ENCODE peak calls at places on chromosomes 4 and X, in ten cellular contexts. One of them, this sample, is unnamed.

GRCh38 chr4:148376151-148376550 is 66.1 kb downstream of the NR3C2 start:
- DNase-seq in lung: peak
- DNase-seq in breast epithelium: peak
- DNase-seq in tibial artery: no peak
- DNase-seq in spleen: no peak
- DNase-seq in IMR-90: peak
- DNase-seq in DND-41: peak
- DNase-seq in fibroblast of lung: peak
- DNase-seq in brain microvascular endothelial cell: peak
- DNase-seq in OCI-LY7: no peak
- DNase-seq in this sample: peak

GRCh38 chr4:138037716-138038115 is 204.4 kb downstream of the SLC7A11 start:
- DNase-seq in spleen: no peak
- DNase-seq in lung: no peak
- DNase-seq in breast epithelium: no peak
- DNase-seq in tibial artery: no peak
- DNase-seq in OCI-LY7: no peak
- DNase-seq in DND-41: no peak
- DNase-seq in fibroblast of lung: peak
- DNase-seq in brain microvascular endothelial cell: no peak
- DNase-seq in IMR-90: peak
- DNase-seq in this sample: no peak

GRCh38 chr4:124939908-124940307 is 227.4 kb upstream of the ANKRD50 start:
- DNase-seq in DND-41: no peak
- DNase-seq in IMR-90: no peak
- DNase-seq in lung: no peak
- DNase-seq in fibroblast of lung: no peak
- DNase-seq in brain microvascular endothelial cell: no peak
- DNase-seq in breast epithelium: no peak
- DNase-seq in tibial artery: no peak
- DNase-seq in spleen: no peak
- DNase-seq in OCI-LY7: no peak
- DNase-seq in this sample: no peak

GRCh38 chrX:77431227-77431626 is 16.0 kb upstream of the FGF16 start:
- DNase-seq in tibial artery: peak
- DNase-seq in OCI-LY7: peak
- DNase-seq in lung: no peak
- DNase-seq in breast epithelium: no peak
- DNase-seq in IMR-90: peak
- DNase-seq in fibroblast of lung: peak
- DNase-seq in spleen: no peak
- DNase-seq in DND-41: peak
- DNase-seq in brain microvascular endothelial cell: no peak
- DNase-seq in this sample: no peak

GRCh38 chrX:51857159-51857733 is 36.2 kb upstream of the MAGED1 start:
- DNase-seq in breast epithelium: no peak
- DNase-seq in fibroblast of lung: no peak
- DNase-seq in spleen: no peak
- DNase-seq in IMR-90: no peak
- DNase-seq in lung: no peak
- DNase-seq in tibial artery: no peak
- DNase-seq in DND-41: no peak
- DNase-seq in OCI-LY7: no peak
- DNase-seq in brain microvascular endothelial cell: no peak
- DNase-seq in this sample: no peak

GRCh38 chrX:1341531-1342179 is 5.1 kb downstream of the IL3RA start:
- DNase-seq in lung: no peak
- DNase-seq in breast epithelium: no peak
- DNase-seq in DND-41: no peak
- DNase-seq in fibroblast of lung: no peak
- DNase-seq in brain microvascular endothelial cell: no peak
- DNase-seq in IMR-90: no peak
- DNase-seq in OCI-LY7: no peak
- DNase-seq in tibial artery: no peak
- DNase-seq in spleen: no peak
- DNase-seq in this sample: no peak

GRCh38 chr4:98626350-98626749 is 32.1 kb downstream of the TSPAN5 start:
- DNase-seq in brain microvascular endothelial cell: peak
- DNase-seq in breast epithelium: no peak
- DNase-seq in fibroblast of lung: peak
- DNase-seq in OCI-LY7: no peak
- DNase-seq in tibial artery: peak
- DNase-seq in lung: no peak
- DNase-seq in spleen: no peak
- DNase-seq in IMR-90: peak
- DNase-seq in DND-41: no peak
- DNase-seq in this sample: no peak

GRCh38 chrX:119455264-119455663 is 13.0 kb upstream of the SLC25A5 start:
- DNase-seq in DND-41: no peak
- DNase-seq in lung: no peak
- DNase-seq in fibroblast of lung: peak
- DNase-seq in breast epithelium: no peak
- DNase-seq in brain microvascular endothelial cell: no peak
- DNase-seq in IMR-90: peak
- DNase-seq in tibial artery: no peak
- DNase-seq in OCI-LY7: no peak
- DNase-seq in spleen: no peak
- DNase-seq in this sample: no peak

GRCh38 chr4:114964016-114964415 is 149.4 kb downstream of the NDST4 start:
- DNase-seq in spleen: no peak
- DNase-seq in OCI-LY7: no peak
- DNase-seq in lung: no peak
- DNase-seq in breast epithelium: no peak
- DNase-seq in DND-41: no peak
- DNase-seq in IMR-90: no peak
- DNase-seq in brain microvascular endothelial cell: no peak
- DNase-seq in fibroblast of lung: no peak
- DNase-seq in tibial artery: no peak
- DNase-seq in this sample: no peak

GRCh38 chr4:7890635-7891393 is 48.8 kb downstream of the AFAP1 start:
- DNase-seq in spleen: no peak
- DNase-seq in tibial artery: no peak
- DNase-seq in breast epithelium: no peak
- DNase-seq in brain microvascular endothelial cell: no peak
- DNase-seq in DND-41: no peak
- DNase-seq in lung: no peak
- DNase-seq in OCI-LY7: no peak
- DNase-seq in fibroblast of lung: peak
- DNase-seq in IMR-90: peak
- DNase-seq in this sample: no peak

GRCh38 chrX:3231766-3232165 is 114.7 kb downstream of the MXRA5 start:
- DNase-seq in DND-41: no peak
- DNase-seq in IMR-90: no peak
- DNase-seq in spleen: no peak
- DNase-seq in breast epithelium: no peak
- DNase-seq in brain microvascular endothelial cell: peak
- DNase-seq in OCI-LY7: no peak
- DNase-seq in tibial artery: no peak
- DNase-seq in lung: no peak
- DNase-seq in fibroblast of lung: peak
- DNase-seq in this sample: no peak

GRCh38 chrX:37883196-37883595 is 35.8 kb upstream of the DYNLT3 start:
- DNase-seq in tibial artery: no peak
- DNase-seq in OCI-LY7: no peak
- DNase-seq in brain microvascular endothelial cell: no peak
- DNase-seq in lung: no peak
- DNase-seq in IMR-90: peak
- DNase-seq in spleen: no peak
- DNase-seq in DND-41: no peak
- DNase-seq in breast epithelium: no peak
- DNase-seq in fibroblast of lung: no peak
- DNase-seq in this sample: no peak

DNA sequence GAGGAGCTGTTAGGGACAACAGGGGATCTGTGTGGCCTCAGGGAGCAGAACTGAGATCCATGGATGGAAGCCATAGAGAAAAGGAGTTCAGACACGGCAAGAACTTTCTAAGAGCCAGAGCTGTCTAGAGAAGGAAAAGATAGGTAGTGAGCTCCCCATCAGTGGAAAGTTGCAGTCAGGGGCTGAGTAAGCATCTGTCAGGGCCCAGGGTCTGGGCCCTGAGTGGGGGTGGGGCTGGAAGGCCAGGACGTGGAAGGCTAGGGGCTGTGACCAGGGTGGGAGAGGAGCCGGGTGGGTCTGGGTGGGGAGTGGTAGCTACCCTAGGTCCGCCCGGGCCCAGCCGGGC is 324 bp upstream of the MSN start:
- DNase-seq in spleen: no peak
- DNase-seq in lung: no peak
- DNase-seq in brain microvascular endothelial cell: no peak
- DNase-seq in DND-41: no peak
- DNase-seq in tibial artery: no peak
- DNase-seq in fibroblast of lung: no peak
- DNase-seq in breast epithelium: no peak
- DNase-seq in OCI-LY7: no peak
- DNase-seq in IMR-90: no peak
- DNase-seq in this sample: no peak
- H3K4me3 ChIP-seq in spleen: peak
- H3K4me3 ChIP-seq in lung: no peak
- H3K4me3 ChIP-seq in brain microvascular endothelial cell: no peak
- H3K4me3 ChIP-seq in DND-41: no peak
- H3K4me3 ChIP-seq in tibial artery: peak
- H3K4me3 ChIP-seq in fibroblast of lung: peak
- H3K4me3 ChIP-seq in breast epithelium: peak
- H3K4me3 ChIP-seq in OCI-LY7: peak
- H3K4me3 ChIP-seq in IMR-90: no peak
- H3K4me3 ChIP-seq in this sample: peak

DNA sequence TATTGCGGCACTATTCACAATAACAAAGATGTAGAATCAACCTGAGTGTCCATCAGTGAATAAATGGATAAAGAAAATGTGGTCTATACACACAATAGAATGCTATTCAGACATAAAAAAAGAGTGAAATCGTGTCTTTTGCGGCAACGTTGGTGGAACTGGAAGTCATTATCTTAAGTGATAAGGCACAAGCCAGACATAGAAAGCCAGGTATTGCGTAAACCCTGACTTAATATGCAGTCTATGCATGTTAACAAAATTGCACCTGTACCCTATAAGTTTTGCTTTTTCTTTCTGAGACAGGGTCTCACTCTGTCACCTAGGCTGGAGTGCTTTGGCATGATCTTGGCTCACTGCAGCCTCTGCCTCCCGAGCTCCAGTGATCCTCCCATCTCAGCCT is 28.6 kb downstream of the KIAA0232 start:
- DNase-seq in OCI-LY7: no peak
- DNase-seq in brain microvascular endothelial cell: no peak
- DNase-seq in DND-41: no peak
- DNase-seq in fibroblast of lung: no peak
- DNase-seq in breast epithelium: no peak
- DNase-seq in spleen: no peak
- DNase-seq in tibial artery: no peak
- DNase-seq in IMR-90: no peak
- DNase-seq in lung: no peak
- DNase-seq in this sample: no peak
- H3K27ac ChIP-seq in OCI-LY7: no peak
- H3K27ac ChIP-seq in brain microvascular endothelial cell: no peak
- H3K27ac ChIP-seq in DND-41: no peak
- H3K27ac ChIP-seq in fibroblast of lung: no peak
- H3K27ac ChIP-seq in breast epithelium: no peak
- H3K27ac ChIP-seq in spleen: no peak
- H3K27ac ChIP-seq in tibial artery: no peak
- H3K27ac ChIP-seq in IMR-90: no peak
- H3K27ac ChIP-seq in lung: no peak
- H3K27ac ChIP-seq in this sample: no peak

GRCh38 chr4:825063-825968 is 613 bp downstream of the CPLX1 start:
- DNase-seq in spleen: peak
- DNase-seq in tibial artery: no peak
- DNase-seq in brain microvascular endothelial cell: no peak
- DNase-seq in lung: no peak
- DNase-seq in OCI-LY7: no peak
- DNase-seq in DND-41: no peak
- DNase-seq in breast epithelium: no peak
- DNase-seq in IMR-90: no peak
- DNase-seq in fibroblast of lung: peak
- DNase-seq in this sample: no peak
- H3K4me3 ChIP-seq in spleen: peak
- H3K4me3 ChIP-seq in tibial artery: peak
- H3K4me3 ChIP-seq in brain microvascular endothelial cell: no peak
- H3K4me3 ChIP-seq in lung: no peak
- H3K4me3 ChIP-seq in OCI-LY7: peak
- H3K4me3 ChIP-seq in DND-41: no peak
- H3K4me3 ChIP-seq in breast epithelium: peak
- H3K4me3 ChIP-seq in IMR-90: no peak
- H3K4me3 ChIP-seq in fibroblast of lung: peak
- H3K4me3 ChIP-seq in this sample: peak

GRCh38 chr4:2469192-2469984 is 482 bp downstream of the RNF4 start:
- DNase-seq in breast epithelium: peak
- DNase-seq in OCI-LY7: peak
- DNase-seq in lung: peak
- DNase-seq in DND-41: peak
- DNase-seq in tibial artery: no peak
- DNase-seq in brain microvascular endothelial cell: no peak
- DNase-seq in spleen: peak
- DNase-seq in IMR-90: peak
- DNase-seq in fibroblast of lung: peak
- DNase-seq in this sample: peak
- H3K27ac ChIP-seq in breast epithelium: peak
- H3K27ac ChIP-seq in OCI-LY7: peak
- H3K27ac ChIP-seq in lung: peak
- H3K27ac ChIP-seq in DND-41: peak
- H3K27ac ChIP-seq in tibial artery: peak
- H3K27ac ChIP-seq in brain microvascular endothelial cell: peak
- H3K27ac ChIP-seq in spleen: peak
- H3K27ac ChIP-seq in IMR-90: peak
- H3K27ac ChIP-seq in fibroblast of lung: peak
- H3K27ac ChIP-seq in this sample: peak